ENCODE peak calls at places on chromosomes 6 and 20, in four cellular contexts. W is A549, L is testis, T is IMR-90. D is an unnamed sample.

GRCh38 chr20:57525328-57526053 is 551 bp upstream of the CTCFL start:
- DNase-seq in W (no peak), L (peak; percentile 20), T (no peak), D (no peak)

GRCh38 chr20:34874094-34874654 is 1.5 kb upstream of the GGT7 start:
- DNase-seq in W (peak; percentile 87), L (peak; percentile 87), T (peak; percentile 87), D (peak; percentile 75)

GRCh38 chr6:22785036-22785435 is 215.7 kb downstream of the HDGFL1 start:
- DNase-seq in W (no peak), L (no peak), T (peak; percentile 38), D (peak; percentile 51)

GRCh38 chr20:4637081-4637797 is 84.5 kb upstream of the PRND start:
- DNase-seq in W (no peak), L (no peak), T (peak; percentile 6), D (no peak)

GRCh38 chr6:145731432-145731831 is 3.9 kb downstream of the EPM2A start:
- DNase-seq in W (no peak), L (no peak), T (no peak), D (no peak)

GRCh38 chr6:138465007-138465645 is 34.2 kb downstream of the NHSL1 start:
- DNase-seq in W (peak; percentile 10), L (no peak), T (peak; percentile 98), D (no peak)

GRCh38 chr20:59013959-59014608 is 5.1 kb upstream of the TUBB1 start:
- DNase-seq in W (no peak), L (peak; percentile 11), T (peak; percentile 81), D (no peak)

GRCh38 chr6:140256213-140256612 is 881.8 kb upstream of the CITED2 start:
- DNase-seq in W (no peak), L (no peak), T (peak; percentile 3), D (no peak)

GRCh38 chr6:9455794-9456193 is 959.1 kb downstream of the TFAP2A start:
- DNase-seq in W (no peak), L (no peak), T (no peak), D (no peak)

GRCh38 chr6:13406781-13407180 is 78.4 kb upstream of the TBC1D7 start:
- DNase-seq in W (no peak), L (peak; percentile 28), T (no peak), D (no peak)

GRCh38 chr6:29760328-29760727 is 37.1 kb downstream of the HLA-F start:
- DNase-seq in W (no peak), L (no peak), T (no peak), D (no peak)

GRCh38 chr6:29757701-29758293 is 34.6 kb downstream of the HLA-F start:
- DNase-seq in W (no peak), L (no peak), T (no peak), D (no peak)

GRCh38 chr6:29757282-29757681 is 34.0 kb downstream of the HLA-F start:
- DNase-seq in W (no peak), L (no peak), T (no peak), D (no peak)

GRCh38 chr6:29759457-29759856 is 36.2 kb downstream of the HLA-F start:
- DNase-seq in W (no peak), L (no peak), T (no peak), D (no peak)

DNA sequence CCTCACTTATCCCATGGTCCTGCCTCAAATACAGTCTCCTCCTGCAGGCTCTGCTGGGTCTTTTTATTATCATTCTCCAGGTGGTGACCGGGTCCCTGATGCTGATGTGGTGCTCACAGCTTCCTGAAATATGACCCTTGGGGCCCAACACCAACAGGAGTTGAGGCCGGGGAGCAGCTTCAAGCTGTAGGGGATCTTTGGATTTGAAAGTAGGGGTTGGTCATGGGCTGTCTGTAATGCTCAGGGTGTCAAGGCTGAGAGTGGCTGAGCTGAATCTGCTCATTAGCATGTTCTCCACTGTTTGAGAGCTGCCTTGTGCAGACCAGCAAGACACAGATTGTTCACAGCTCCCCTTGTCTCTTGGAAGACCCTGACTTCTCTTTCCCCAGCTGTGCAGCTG is 35.5 kb downstream of the HLA-F start:
- DNase-seq in W (no peak), L (no peak), T (no peak), D (no peak)
- H3K4me1 ChIP-seq in W (peaks cover 3% of the 10 kb centered on the region), L (no peaks in the 10 kb centered on the region), T (no peaks in the 10 kb centered on the region), D (no peaks in the 10 kb centered on the region)

DNA sequence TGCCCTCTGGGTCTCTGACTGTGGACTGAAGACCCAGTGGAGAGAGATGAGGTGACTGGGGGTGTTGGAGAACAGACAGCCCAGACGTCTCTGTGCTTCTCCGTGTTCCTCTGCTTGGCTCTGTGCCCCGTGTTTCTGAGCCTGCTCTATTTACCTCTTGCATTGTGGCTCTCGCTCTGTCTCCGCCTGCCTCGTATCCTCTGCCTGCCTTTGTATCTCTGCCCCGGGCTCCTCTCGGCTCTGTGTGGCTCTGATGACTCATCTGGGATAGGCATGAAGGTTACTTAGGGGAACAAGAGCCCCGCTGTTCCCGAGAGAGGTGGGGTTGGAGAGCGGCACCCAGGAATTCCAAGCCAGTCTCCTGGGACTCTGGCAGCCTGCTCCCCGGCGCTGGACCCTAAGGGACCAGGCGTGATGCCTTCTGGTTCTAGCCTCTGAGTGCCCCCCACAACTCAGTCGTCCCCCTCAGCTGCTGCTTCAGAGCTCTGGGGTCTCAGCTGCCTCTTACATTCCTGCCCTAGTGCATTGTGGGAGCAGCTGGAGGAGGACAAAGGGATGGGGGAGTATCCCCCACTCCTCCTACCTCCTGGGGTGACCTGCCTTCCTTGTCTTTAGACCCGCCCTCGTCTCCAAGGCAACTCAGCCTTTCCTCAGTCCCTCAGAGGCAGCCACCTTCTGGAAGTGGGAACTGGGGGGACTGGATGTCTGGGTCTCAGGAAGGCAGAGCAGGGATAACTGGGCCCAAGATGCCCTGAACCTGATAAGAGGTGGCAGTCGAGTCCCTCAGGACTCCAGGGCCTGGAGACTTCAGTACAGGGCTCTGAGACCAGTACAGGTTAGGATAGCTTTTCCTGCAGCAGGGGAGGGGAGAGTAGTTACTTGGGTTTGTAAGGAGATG is 1.9 kb downstream of the DDR1 start:
- DNase-seq in W (peak; percentile 88), L (peak; percentile 84), T (peak; percentile 79), D (peak; percentile 61)
- H3K27ac ChIP-seq in W (peak overlapping the region; percentile 99), L (peak overlapping the region; percentile 60), T (peak overlapping the region; percentile 69), D (peak overlapping the region; percentile 96)

GRCh38 chr20:6768228-6769185 is 1.0 kb downstream of the BMP2 start:
- DNase-seq in W (no peak), L (peak; percentile 36), T (peak; percentile 4), D (peak; percentile 69)

GRCh38 chr20:6765469-6766058 is 1.9 kb upstream of the BMP2 start:
- DNase-seq in W (peak; percentile 13), L (peak; percentile 28), T (peak; percentile 61), D (no peak)

GRCh38 chr20:6766433-6766832 is 1.1 kb upstream of the BMP2 start:
- DNase-seq in W (no peak), L (no peak), T (no peak), D (no peak)

GRCh38 chr20:6767166-6767535 is 335 bp upstream of the BMP2 start:
- DNase-seq in W (no peak), L (no peak), T (no peak), D (no peak)

GRCh38 chr20:6767536-6768227 is at the start of gene BMP2:
- DNase-seq in W (peak; percentile 29), L (peak; percentile 37), T (peak; percentile 50), D (peak; percentile 75)
- TF ChIP-seq POLR2A in W (no peak), L (no peak), T (no peak), D (peak; percentile 80)

DNA sequence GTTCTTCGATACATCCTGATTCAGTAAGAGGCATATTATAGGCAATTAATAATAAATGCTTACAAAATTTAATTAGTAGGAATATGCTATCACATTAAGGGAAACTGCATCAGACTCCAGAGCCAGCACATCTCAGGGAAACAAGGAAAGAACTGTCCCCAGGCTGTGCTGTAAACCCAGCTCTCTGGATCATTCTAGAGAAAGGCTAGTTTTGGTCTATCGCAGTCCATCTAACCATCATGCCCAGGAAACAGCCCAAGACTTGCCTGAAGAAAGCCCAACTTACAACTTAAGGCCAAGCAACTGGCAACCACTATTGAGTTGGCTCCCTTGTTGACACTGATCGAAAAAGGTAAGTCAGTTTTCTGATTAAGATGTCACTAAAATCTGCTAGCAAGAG is 11.3 kb downstream of the MAP3K5 start:
- DNase-seq in W (no peak), L (no peak), T (no peak), D (no peak)
- H3K4me1 ChIP-seq in W (peaks cover 5% of the 10 kb centered on the region), L (peaks cover 9% of the 10 kb centered on the region), T (peaks cover 16% of the 10 kb centered on the region), D (peaks cover 64% of the 10 kb centered on the region)

DNA sequence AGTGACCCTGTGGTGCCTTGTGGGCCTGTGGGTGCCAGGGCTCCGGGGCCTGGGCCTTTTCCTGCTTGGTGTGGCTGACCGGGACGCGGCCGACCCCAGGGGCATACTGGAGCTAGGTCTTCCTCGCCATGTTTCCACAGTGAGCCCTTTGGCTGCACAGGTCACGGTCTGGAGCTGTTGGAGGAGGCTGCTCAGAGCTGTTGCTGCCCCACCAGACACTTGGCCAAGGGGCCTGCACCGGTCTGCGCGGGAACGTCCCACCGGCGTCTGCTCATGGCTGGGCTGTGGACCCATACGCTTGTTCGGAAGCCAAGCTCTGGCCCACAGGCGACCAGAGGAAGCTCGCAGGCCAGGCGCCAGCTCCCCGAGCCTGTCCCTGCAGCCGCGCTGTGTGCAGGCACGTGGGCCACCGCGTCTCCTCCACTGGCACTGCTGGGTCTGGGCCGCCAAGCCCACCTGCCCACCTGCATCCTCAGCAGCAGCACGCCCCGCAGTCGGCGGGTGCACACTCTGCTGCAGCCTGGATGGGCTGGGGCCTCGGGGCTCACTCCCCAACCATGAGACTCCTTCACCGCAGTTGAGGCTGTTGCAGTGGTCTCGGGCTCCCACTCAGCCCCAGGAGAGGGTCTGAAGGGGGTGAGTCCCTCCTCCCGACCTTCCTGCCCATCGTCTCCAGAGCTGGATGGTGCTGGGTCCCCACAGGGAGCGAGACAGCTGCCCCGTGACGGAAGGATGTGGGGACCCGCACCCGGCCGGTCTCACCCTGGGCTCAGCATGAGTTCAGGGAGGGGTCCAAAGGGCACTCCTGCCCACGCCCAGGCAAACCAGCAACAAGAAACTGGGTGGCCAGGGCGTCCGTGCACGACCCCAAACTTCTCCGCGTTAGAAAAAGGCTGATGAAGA is 15.5 kb upstream of the TCFL5 start:
- DNase-seq in W (no peak), L (peak; percentile 83), T (no peak), D (peak; percentile 83)
- H3K27ac ChIP-seq in W (peak overlapping the region; percentile 84), L (peak overlapping the region; percentile 53), T (no peak overlapping the region), D (peak overlapping the region; percentile 65)

D was measured in thyroid gland.